ENCODE peak calls at places on chromosomes 4 and X, in five cellular contexts. One of them, this sample, is unnamed. For H3K27me3, the result is how much of the 10 kb centered on the place peaks cover.

GRCh38 chrX:101407748-101408529 is at the start of the genes GLA and HNRNPH2:
- DNase-seq in A673: peak
- DNase-seq in heart left ventricle: peak
- DNase-seq in thoracic aorta: peak
- DNase-seq in colonic mucosa: peak
- DNase-seq in this sample: peak

GRCh38 chrX:154599531-154599930 is 14.6 kb downstream of the CTAG1A start:
- DNase-seq in A673: no peak
- DNase-seq in heart left ventricle: no peak
- DNase-seq in thoracic aorta: no peak
- DNase-seq in colonic mucosa: no peak
- DNase-seq in this sample: no peak

GRCh38 chr4:158446106-158446505 is 75.6 kb upstream of the RXFP1 start:
- DNase-seq in A673: no peak
- DNase-seq in heart left ventricle: no peak
- DNase-seq in thoracic aorta: no peak
- DNase-seq in colonic mucosa: no peak
- DNase-seq in this sample: no peak

GRCh38 chr4:4427886-4428285 is 41.0 kb downstream of the NSG1 start:
- DNase-seq in A673: no peak
- DNase-seq in heart left ventricle: peak
- DNase-seq in thoracic aorta: no peak
- DNase-seq in colonic mucosa: no peak
- DNase-seq in this sample: no peak

GRCh38 chr4:77358315-77358928 is 201.4 kb downstream of the CCNG2 start:
- DNase-seq in A673: peak
- DNase-seq in heart left ventricle: no peak
- DNase-seq in thoracic aorta: no peak
- DNase-seq in colonic mucosa: peak
- DNase-seq in this sample: peak

GRCh38 chrX:154732421-154733071 is 18.3 kb downstream of the GAB3 start:
- DNase-seq in A673: no peak
- DNase-seq in heart left ventricle: no peak
- DNase-seq in thoracic aorta: no peak
- DNase-seq in colonic mucosa: no peak
- DNase-seq in this sample: no peak

GRCh38 chr4:121738780-121739547 is 26.0 kb downstream of the SMIM43 start:
- DNase-seq in A673: no peak
- DNase-seq in heart left ventricle: peak
- DNase-seq in thoracic aorta: no peak
- DNase-seq in colonic mucosa: no peak
- DNase-seq in this sample: no peak

GRCh38 chr4:32184186-32184585 is 1464.0 kb downstream of the PCDH7 start:
- DNase-seq in A673: no peak
- DNase-seq in heart left ventricle: no peak
- DNase-seq in thoracic aorta: no peak
- DNase-seq in colonic mucosa: no peak
- DNase-seq in this sample: no peak

GRCh38 chr4:48184891-48185290 is 50.8 kb upstream of the TXK start:
- DNase-seq in A673: no peak
- DNase-seq in heart left ventricle: no peak
- DNase-seq in thoracic aorta: no peak
- DNase-seq in colonic mucosa: no peak
- DNase-seq in this sample: no peak

DNA sequence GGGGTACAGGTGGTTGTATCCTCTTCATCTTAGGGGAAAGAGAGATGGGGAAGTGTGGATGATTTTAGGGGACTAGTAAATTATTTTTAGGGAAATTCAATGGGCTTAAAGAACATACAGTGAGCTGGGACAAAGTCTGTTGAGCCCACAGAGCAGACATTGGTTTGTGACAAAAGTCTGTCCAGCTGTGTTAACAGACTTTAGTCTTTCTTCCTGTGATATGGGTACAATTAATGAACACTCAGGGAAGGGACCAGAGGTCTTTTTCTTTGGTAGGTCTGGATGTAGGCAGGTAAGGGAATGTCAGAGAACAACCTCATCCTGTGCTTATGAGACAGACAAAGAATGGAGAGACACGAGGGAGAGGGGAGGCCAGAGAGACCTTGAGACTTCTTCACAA is 2.0 kb downstream of the CLRN2 start:
- DNase-seq in A673: no peak
- DNase-seq in heart left ventricle: no peak
- DNase-seq in thoracic aorta: no peak
- DNase-seq in colonic mucosa: no peak
- DNase-seq in this sample: no peak
- H3K4me3 ChIP-seq in A673: no peak
- H3K4me3 ChIP-seq in heart left ventricle: no peak
- H3K4me3 ChIP-seq in thoracic aorta: no peak
- H3K4me3 ChIP-seq in colonic mucosa: no peak
- H3K4me3 ChIP-seq in this sample: no peak

GRCh38 chr4:110609044-110609750 is 13.7 kb downstream of the PITX2 start:
- DNase-seq in A673: no peak
- DNase-seq in heart left ventricle: no peak
- DNase-seq in thoracic aorta: no peak
- DNase-seq in colonic mucosa: no peak
- DNase-seq in this sample: no peak
- H3K27me3 ChIP-seq in A673: under half
- H3K27me3 ChIP-seq in heart left ventricle: under half
- H3K27me3 ChIP-seq in thoracic aorta: under half
- H3K27me3 ChIP-seq in colonic mucosa: half or more
- H3K27me3 ChIP-seq in this sample: under half

GRCh38 chr4:150679018-150679766 is 97.2 kb downstream of the MAB21L2 start:
- DNase-seq in A673: no peak
- DNase-seq in heart left ventricle: no peak
- DNase-seq in thoracic aorta: no peak
- DNase-seq in colonic mucosa: no peak
- DNase-seq in this sample: no peak

GRCh38 chr4:150683775-150684350 is 101.9 kb downstream of the MAB21L2 start:
- DNase-seq in A673: no peak
- DNase-seq in heart left ventricle: no peak
- DNase-seq in thoracic aorta: no peak
- DNase-seq in colonic mucosa: no peak
- DNase-seq in this sample: no peak

GRCh38 chr4:150682126-150682525 is 100.2 kb downstream of the MAB21L2 start:
- DNase-seq in A673: no peak
- DNase-seq in heart left ventricle: no peak
- DNase-seq in thoracic aorta: no peak
- DNase-seq in colonic mucosa: no peak
- DNase-seq in this sample: no peak

GRCh38 chr4:150673793-150674192 is 91.8 kb downstream of the MAB21L2 start:
- DNase-seq in A673: no peak
- DNase-seq in heart left ventricle: no peak
- DNase-seq in thoracic aorta: no peak
- DNase-seq in colonic mucosa: no peak
- DNase-seq in this sample: no peak

GRCh38 chr4:150679767-150680088 is 97.8 kb downstream of the MAB21L2 start:
- DNase-seq in A673: no peak
- DNase-seq in heart left ventricle: no peak
- DNase-seq in thoracic aorta: no peak
- DNase-seq in colonic mucosa: no peak
- DNase-seq in this sample: no peak
- H3K4me3 ChIP-seq in A673: no peak
- H3K4me3 ChIP-seq in heart left ventricle: no peak
- H3K4me3 ChIP-seq in thoracic aorta: no peak
- H3K4me3 ChIP-seq in colonic mucosa: no peak
- H3K4me3 ChIP-seq in this sample: no peak

GRCh38 chr4:150070464-150071170 is 7.6 kb upstream of the DCLK2 start:
- DNase-seq in A673: no peak
- DNase-seq in heart left ventricle: no peak
- DNase-seq in thoracic aorta: no peak
- DNase-seq in colonic mucosa: no peak
- DNase-seq in this sample: no peak

GRCh38 chr4:150069361-150069760 is 8.9 kb upstream of the DCLK2 start:
- DNase-seq in A673: no peak
- DNase-seq in heart left ventricle: no peak
- DNase-seq in thoracic aorta: no peak
- DNase-seq in colonic mucosa: no peak
- DNase-seq in this sample: no peak

GRCh38 chr4:150072471-150072870 is 5.8 kb upstream of the DCLK2 start:
- DNase-seq in A673: no peak
- DNase-seq in heart left ventricle: no peak
- DNase-seq in thoracic aorta: no peak
- DNase-seq in colonic mucosa: no peak
- DNase-seq in this sample: no peak

GRCh38 chr4:150074064-150074463 is 4.2 kb upstream of the DCLK2 start:
- DNase-seq in A673: no peak
- DNase-seq in heart left ventricle: no peak
- DNase-seq in thoracic aorta: no peak
- DNase-seq in colonic mucosa: no peak
- DNase-seq in this sample: no peak

DNA sequence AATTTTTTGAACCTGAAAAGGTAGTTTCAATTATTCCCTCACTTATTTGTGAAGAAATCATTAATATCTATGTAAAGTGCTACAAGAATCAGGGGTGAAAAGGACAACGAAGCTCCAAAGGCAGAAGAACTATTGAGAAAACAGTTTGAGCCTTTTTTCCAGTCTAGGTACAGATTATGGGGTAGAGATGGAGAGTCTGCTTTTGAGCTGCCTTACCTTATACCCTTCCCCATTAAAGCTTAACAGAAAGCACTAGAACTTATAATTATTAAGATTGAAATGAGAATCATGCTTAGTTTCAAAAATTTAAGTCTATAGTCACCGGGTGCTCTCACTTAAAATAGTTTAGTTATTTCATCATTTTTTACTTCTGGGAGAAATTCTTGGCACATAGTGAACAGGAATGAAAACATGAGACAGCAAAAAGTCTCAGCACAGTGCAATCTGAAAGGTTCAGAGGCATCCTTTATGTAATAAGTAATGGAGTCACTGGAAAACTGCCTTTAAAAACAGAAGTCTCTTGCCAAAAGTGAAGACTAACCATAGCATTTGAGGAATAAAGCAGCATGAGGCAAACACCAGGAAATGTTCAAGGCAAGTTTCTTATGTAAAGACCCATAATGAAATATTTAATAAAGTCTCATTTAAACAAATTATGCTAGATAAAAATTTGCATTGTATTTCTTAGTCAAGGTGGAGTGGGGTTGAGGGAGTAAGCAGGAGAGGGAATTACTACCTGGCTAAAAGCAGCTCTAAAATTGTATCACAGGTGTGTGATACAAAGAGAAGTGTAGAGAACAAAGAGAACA is 5.1 kb upstream of the DCLK2 start:
- DNase-seq in A673: no peak
- DNase-seq in heart left ventricle: no peak
- DNase-seq in thoracic aorta: no peak
- DNase-seq in colonic mucosa: no peak
- DNase-seq in this sample: no peak
- H3K27me3 ChIP-seq in A673: under half
- H3K27me3 ChIP-seq in heart left ventricle: under half
- H3K27me3 ChIP-seq in thoracic aorta: under half
- H3K27me3 ChIP-seq in colonic mucosa: under half
- H3K27me3 ChIP-seq in this sample: under half

DNA sequence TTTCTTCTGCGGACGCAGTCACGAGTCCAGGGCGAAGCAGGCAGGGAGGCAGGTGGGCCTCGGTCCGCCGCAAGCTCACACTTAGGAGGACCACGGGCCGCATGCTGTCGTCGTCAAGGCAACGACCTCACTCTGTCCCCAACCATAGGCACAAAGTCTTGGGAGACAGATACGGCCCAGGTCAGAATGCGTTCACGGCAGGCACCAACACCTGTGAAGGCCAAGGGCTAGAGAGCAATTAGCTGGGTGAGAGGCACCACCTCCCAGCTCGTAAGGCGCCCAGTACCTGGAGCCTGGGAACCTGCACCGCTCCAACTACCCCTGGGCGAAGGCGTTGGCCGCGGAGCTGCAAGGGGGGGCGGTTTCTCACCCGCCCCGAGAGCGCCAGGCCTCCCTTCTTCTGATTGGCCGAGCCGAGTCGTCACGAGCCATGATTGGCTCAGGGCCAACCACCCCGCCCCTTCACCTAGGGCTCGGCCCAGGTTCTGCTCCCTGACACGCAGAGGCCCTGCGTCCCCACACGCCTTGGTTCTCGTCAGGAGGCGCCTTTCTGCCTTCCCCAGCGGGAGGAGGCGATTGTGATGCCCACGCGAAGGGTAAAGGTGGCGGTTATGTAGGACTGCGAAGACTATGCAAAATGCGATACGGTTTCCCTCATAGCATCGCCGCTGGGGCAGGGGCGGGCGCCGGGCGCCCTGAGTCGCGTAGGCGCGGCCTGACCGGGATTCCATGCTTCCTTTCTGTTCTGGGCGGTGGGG is at the start of gene CDKL2:
- DNase-seq in A673: peak
- DNase-seq in heart left ventricle: peak
- DNase-seq in thoracic aorta: peak
- DNase-seq in colonic mucosa: peak
- DNase-seq in this sample: peak
- H3K4me3 ChIP-seq in A673: peak
- H3K4me3 ChIP-seq in heart left ventricle: peak
- H3K4me3 ChIP-seq in thoracic aorta: peak
- H3K4me3 ChIP-seq in colonic mucosa: peak
- H3K4me3 ChIP-seq in this sample: peak

This sample was measured in H7.